ENCODE peak calls at places on chromosomes 16 and 17, in seven cellular contexts. Y is AG10803; N is CD8-positive, alpha-beta T cell; J is colonic mucosa; H is breast epithelium; G is HepG2; T is IMR-90. R is an unnamed sample.

GRCh38 chr16:22855231-22855630 is 41.3 kb downstream of the HS3ST2 start:
- DNase-seq in Y (no peak), N (no peak), J (no peak), H (no peak), G (no peak), T (no peak), R (no peak)

GRCh38 chr16:2042171-2042570 is 5.5 kb downstream of the NTHL1 start:
- DNase-seq in Y (no peak), N (no peak), J (peak), H (no peak), G (no peak), T (no peak), R (no peak)

GRCh38 chr17:64223931-64224657 is 39.0 kb downstream of the TEX2 start:
- DNase-seq in Y (no peak), N (no peak), J (no peak), H (no peak), G (no peak), T (no peak), R (no peak)

GRCh38 chr17:752002-752619 is at the start of gene GEMIN4:
- DNase-seq in Y (peak), N (peak), J (peak), H (peak), G (peak), T (peak), R (peak)

GRCh38 chr16:69234460-69234859 is 47.5 kb downstream of the SNTB2 start:
- DNase-seq in Y (no peak), N (no peak), J (no peak), H (no peak), G (no peak), T (no peak), R (no peak)

GRCh38 chr17:77428020-77428781 is 287.4 kb downstream of the SEC14L1 start:
- DNase-seq in Y (no peak), N (no peak), J (no peak), H (no peak), G (no peak), T (no peak), R (no peak)

GRCh38 chr17:61366076-61366714 is 33.4 kb upstream of the TBX2 start:
- DNase-seq in Y (no peak), N (no peak), J (no peak), H (no peak), G (no peak), T (no peak), R (no peak)

GRCh38 chr17:79955167-79955549 is 80.5 kb downstream of the TBC1D16 start:
- DNase-seq in Y (no peak), N (no peak), J (no peak), H (peak), G (no peak), T (no peak), R (no peak)

GRCh38 chr16:88428616-88429386 is 24.3 kb upstream of the ZFPM1 start:
- DNase-seq in Y (no peak), N (no peak), J (no peak), H (no peak), G (no peak), T (no peak), R (no peak)
- TF ChIP-seq CTCF in Y (no peak), N (no peak), J (no peak), H (no peak), G (peak), T (no peak), R (no peak)

DNA sequence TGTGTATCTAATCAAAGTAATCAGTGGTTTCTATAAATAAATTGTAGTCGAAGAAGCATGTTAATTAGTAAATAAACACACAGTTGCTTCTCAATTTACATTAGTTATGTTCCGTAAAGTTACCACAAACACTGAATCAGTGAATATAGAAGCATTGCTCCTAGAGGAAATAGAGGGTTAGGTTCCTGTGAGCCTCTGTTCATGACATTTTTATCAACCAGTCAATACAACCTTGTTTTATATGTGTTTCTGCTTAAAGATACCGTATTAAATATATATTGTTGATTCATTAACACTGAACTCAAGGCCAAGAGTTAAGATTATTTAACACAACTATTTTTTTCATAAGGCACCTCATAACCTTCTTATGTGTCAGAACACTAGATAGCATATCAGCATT is 134.3 kb downstream of the PPM1E start:
- DNase-seq in Y (no peak), N (no peak), J (no peak), H (no peak), G (no peak), T (no peak), R (no peak)
- H3K4me3 ChIP-seq in Y (no peak), N (no peak), J (no peak), H (no peak), G (no peak), T (no peak), R (no peak)

GRCh38 chr16:88672776-88673175 is 9.9 kb upstream of the MVD start:
- DNase-seq in Y (no peak), N (no peak), J (no peak), H (no peak), G (no peak), T (no peak), R (no peak)
- TF ChIP-seq CTCF in Y (no peak), N (no peak), J (no peak), H (no peak), G (peak), T (peak), R (peak)

GRCh38 chr16:3964686-3965290 is 84.3 kb upstream of the CREBBP start:
- DNase-seq in Y (no peak), N (no peak), J (no peak), H (no peak), G (no peak), T (no peak), R (no peak)

GRCh38 chr16:3965306-3965705 is 84.8 kb upstream of the CREBBP start:
- DNase-seq in Y (no peak), N (no peak), J (no peak), H (no peak), G (no peak), T (no peak), R (no peak)

GRCh38 chr16:3961449-3961849 is 80.9 kb upstream of the CREBBP start:
- DNase-seq in Y (peak), N (no peak), J (no peak), H (no peak), G (peak), T (peak), R (peak)

GRCh38 chr16:3963886-3964685 is 83.6 kb upstream of the CREBBP start:
- DNase-seq in Y (no peak), N (no peak), J (no peak), H (no peak), G (no peak), T (no peak), R (no peak)

GRCh38 chr16:3963203-3963602 is 82.7 kb upstream of the CREBBP start:
- DNase-seq in Y (peak), N (peak), J (no peak), H (no peak), G (no peak), T (no peak), R (no peak)
- H3K4me3 ChIP-seq in Y (no peak), N (no peak), J (no peak), H (no peak), G (no peak), T (no peak), R (no peak)